ENCODE peak calls at places on chromosomes 3 and 15, in seven cellular contexts. A is tibial artery, G is heart left ventricle, B is fibroblast of lung, P is pancreas, C is body of pancreas, D is adrenal gland. J is an unnamed sample. For H3K36me3 and H3K4me1, the result is how much of the 10 kb centered on the place peaks cover.

GRCh38 chr3:158552124-158552523 is 18.9 kb upstream of the MLF1 start:
- DNase-seq in G (no peak), C (no peak), P (no peak), B (no peak), D (no peak), A (no peak), J (no peak)

GRCh38 chr3:114619771-114620170 is 325.9 kb downstream of the TIGIT start:
- DNase-seq in C (no peak), B (no peak), A (no peak), P (no peak), G (no peak), D (no peak), J (no peak)

GRCh38 chr3:197320582-197320981 is 22.2 kb upstream of the DLG1 start:
- DNase-seq in C (no peak), D (no peak), B (no peak), P (no peak), G (no peak), A (no peak), J (no peak)

GRCh38 chr3:190003730-190004129 is 117.0 kb downstream of the P3H2 start:
- DNase-seq in B (peak), D (peak), C (no peak), P (no peak), A (no peak), G (no peak), J (no peak)

GRCh38 chr15:84773716-84774115 is 25.3 kb downstream of the ZNF592 start:
- DNase-seq in G (no peak), D (no peak), B (no peak), A (no peak), P (no peak), C (no peak), J (no peak)

GRCh38 chr3:53162672-53163458 is 1.9 kb downstream of the PRKCD start:
- DNase-seq in B (no peak), G (no peak), P (no peak), C (peak), A (no peak), D (no peak), J (no peak)

GRCh38 chr3:71302604-71303003 is 280.9 kb downstream of the FOXP1 start:
- DNase-seq in P (no peak), A (no peak), D (no peak), G (no peak), C (no peak), B (no peak), J (no peak)

GRCh38 chr3:31853580-31853979 is 127.5 kb downstream of the OSBPL10 start:
- DNase-seq in G (no peak), A (no peak), C (no peak), D (no peak), P (no peak), B (no peak), J (no peak)

GRCh38 chr3:38117163-38117716 is 19.7 kb downstream of the ACAA1 start:
- DNase-seq in C (peak), G (peak), D (peak), P (no peak), B (no peak), A (peak), J (peak)

GRCh38 chr3:77171026-77171425 is 131.1 kb downstream of the ROBO2 start:
- DNase-seq in B (no peak), P (no peak), C (no peak), D (no peak), G (no peak), A (no peak), J (no peak)

GRCh38 chr3:89697321-89697916 is 590.0 kb downstream of the EPHA3 start:
- DNase-seq in P (no peak), B (no peak), D (no peak), C (no peak), A (no peak), G (no peak), J (no peak)

GRCh38 chr3:195284842-195285241 is 13.9 kb upstream of the XXYLT1 start:
- DNase-seq in A (no peak), D (no peak), P (no peak), B (no peak), C (no peak), G (no peak), J (no peak)

GRCh38 chr3:97827741-97828471 is 6.1 kb downstream of the CRYBG3 start:
- DNase-seq in B (peak), D (no peak), P (no peak), G (no peak), A (no peak), C (no peak), J (no peak)

GRCh38 chr3:116020495-116020894 is 397.2 kb downstream of the GAP43 start:
- DNase-seq in C (no peak), D (no peak), A (no peak), B (peak), G (no peak), P (no peak), J (no peak)

GRCh38 chr3:13296662-13297061 is 123.5 kb downstream of the NUP210 start:
- DNase-seq in B (no peak), D (no peak), G (no peak), C (no peak), P (no peak), A (peak), J (peak)

GRCh38 chr15:31339558-31339895 is 12.9 kb downstream of the KLF13 start:
- DNase-seq in C (peak), D (no peak), B (no peak), G (no peak), A (no peak), P (no peak), J (no peak)

GRCh38 chr3:109268181-109268580 is 48.1 kb downstream of the DPPA2 start:
- DNase-seq in A (no peak), P (no peak), D (no peak), G (no peak), C (no peak), B (peak), J (no peak)

GRCh38 chr3:194373028-194373427 is 3.5 kb upstream of the LRRC15 start:
- DNase-seq in D (no peak), A (no peak), G (no peak), P (no peak), B (no peak), C (no peak), J (no peak)

GRCh38 chr15:85024509-85025336 is 43.1 kb downstream of the PDE8A start:
- DNase-seq in B (peak), D (peak), P (no peak), G (no peak), C (no peak), A (no peak), J (no peak)

GRCh38 chr3:17941766-17942165 is 199.3 kb upstream of the TBC1D5 start:
- DNase-seq in G (no peak), D (no peak), A (no peak), P (no peak), B (peak), C (no peak), J (no peak)

GRCh38 chr3:148464246-148464645 is 233.5 kb upstream of the AGTR1 start:
- DNase-seq in C (no peak), A (no peak), D (no peak), G (no peak), B (peak), P (no peak), J (no peak)

GRCh38 chr3:71384393-71384792 is 199.1 kb downstream of the FOXP1 start:
- DNase-seq in C (no peak), P (no peak), B (peak), G (no peak), A (no peak), D (no peak), J (no peak)

GRCh38 chr3:177150970-177151627 is 46.2 kb downstream of the TBL1XR1 start:
- DNase-seq in G (no peak), C (no peak), B (peak), A (no peak), D (no peak), P (no peak), J (no peak)

GRCh38 chr3:94173667-94174434 is 111.0 kb downstream of the NSUN3 start:
- DNase-seq in C (no peak), P (no peak), G (no peak), D (no peak), B (peak), A (no peak), J (no peak)

GRCh38 chr15:56049577-56049976 is 56.2 kb upstream of the NEDD4 start:
- DNase-seq in C (no peak), D (no peak), P (no peak), B (no peak), G (no peak), A (no peak), J (no peak)

GRCh38 chr3:196179380-196180308 is 31.6 kb downstream of the ZDHHC19 start:
- DNase-seq in C (no peak), G (no peak), A (no peak), D (no peak), P (no peak), B (peak), J (peak)

GRCh38 chr15:41981373-41982132 is 9.2 kb upstream of the EHD4 start:
- DNase-seq in D (no peak), B (no peak), A (peak), P (no peak), C (no peak), G (no peak), J (peak)

GRCh38 chr3:100810671-100811070 is 101.4 kb downstream of the TFG start:
- DNase-seq in P (no peak), D (no peak), A (no peak), B (peak), C (no peak), G (no peak), J (no peak)

GRCh38 chr3:60756636-60757035 is 494.6 kb downstream of the FHIT start:
- DNase-seq in C (no peak), A (no peak), D (no peak), B (peak), G (no peak), P (no peak), J (no peak)

GRCh38 chr3:48402281-48402732 is 27.6 kb downstream of the PLXNB1 start:
- DNase-seq in P (peak), G (peak), A (peak), C (peak), D (peak), B (peak), J (peak)

GRCh38 chr3:167983583-167983982 is 112.1 kb downstream of the GOLIM4 start:
- DNase-seq in C (no peak), P (no peak), A (no peak), B (no peak), D (no peak), G (no peak), J (no peak)

GRCh38 chr3:150094150-150094932 is 123.6 kb upstream of the PFN2 start:
- DNase-seq in B (peak), A (no peak), P (no peak), C (no peak), G (no peak), D (no peak), J (peak)

GRCh38 chr3:14222457-14222856 is 43.8 kb downstream of the LSM3 start:
- DNase-seq in P (no peak), C (no peak), G (no peak), A (no peak), D (no peak), B (no peak), J (no peak)

GRCh38 chr15:69600556-69601085 is 148.0 kb downstream of the RPLP1 start:
- DNase-seq in G (no peak), C (peak), A (no peak), B (no peak), P (no peak), D (no peak), J (no peak)

GRCh38 chr15:76177491-76178040 is 117.8 kb downstream of the TMEM266 start:
- DNase-seq in P (no peak), C (no peak), A (peak), G (peak), D (peak), B (peak), J (peak)

GRCh38 chr3:35639251-35640185 is at the start of gene ARPP21:
- DNase-seq in G (peak), B (no peak), D (no peak), P (no peak), A (no peak), C (peak), J (peak)

GRCh38 chr15:101296418-101297405 is 1.7 kb upstream of the SNRPA1 start:
- DNase-seq in P (no peak), A (no peak), C (no peak), G (no peak), D (no peak), B (no peak), J (no peak)

GRCh38 chr15:55741592-55742497 is 1.1 kb downstream of the PRTG start:
- DNase-seq in D (peak), G (peak), C (no peak), P (no peak), B (no peak), A (no peak), J (peak)

DNA sequence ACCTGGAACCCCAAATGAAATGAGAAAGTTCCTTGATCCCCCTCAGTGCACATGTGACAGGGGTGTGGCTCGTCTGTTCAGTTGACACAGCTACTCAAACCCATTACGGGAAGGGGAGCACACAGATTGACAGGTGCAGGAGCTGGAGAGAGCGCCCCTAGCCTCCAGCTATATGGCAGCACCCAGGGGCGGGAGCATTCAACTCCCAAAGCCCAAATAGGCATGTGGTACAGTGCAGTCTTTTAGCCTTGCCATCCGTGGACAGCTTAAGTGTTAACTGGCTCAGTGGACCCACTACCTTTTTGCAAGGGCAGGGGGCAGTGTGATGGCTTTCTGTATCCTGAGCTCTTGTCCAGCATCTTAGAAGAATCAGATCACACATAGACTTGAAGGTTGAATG is 1374.2 kb upstream of the ALCAM start:
- DNase-seq in C (no peak), D (no peak), G (no peak), A (no peak), P (no peak), B (no peak), J (no peak)
- TF ChIP-seq CTCF in C (no peak), D (no peak), G (no peak), A (no peak), P (no peak), B (no peak), J (no peak)

GRCh38 chr3:8540456-8540855 is 38.8 kb downstream of the LMCD1 start:
- DNase-seq in C (no peak), G (no peak), P (no peak), B (no peak), D (no peak), A (no peak), J (no peak)
- H3K36me3 ChIP-seq in C (under half), G (half or more), P (under half), B (under half), D (under half), A (half or more), J (half or more)

GRCh38 chr3:156586905-156587766 is 32.2 kb upstream of the SSR3 start:
- DNase-seq in C (no peak), G (no peak), D (no peak), A (no peak), P (no peak), B (no peak), J (no peak)
- H3K4me1 ChIP-seq in C (under half), G (under half), D (under half), A (under half), P (under half), B (under half), J (under half)

GRCh38 chr3:120137548-120137947 is 43.3 kb upstream of the GSK3B start:
- DNase-seq in B (no peak), D (no peak), P (no peak), C (no peak), A (no peak), G (no peak), J (no peak)
- TF ChIP-seq CTCF in B (no peak), D (no peak), P (no peak), C (no peak), A (no peak), G (no peak), J (peak)

GRCh38 chr3:172046268-172046915 is 7.0 kb downstream of the FNDC3B start:
- DNase-seq in B (peak), D (no peak), P (no peak), C (no peak), G (no peak), A (no peak), J (no peak)

GRCh38 chr3:172043233-172043632 is 3.9 kb downstream of the FNDC3B start:
- DNase-seq in D (no peak), G (no peak), P (no peak), C (no peak), A (no peak), B (no peak), J (no peak)

GRCh38 chr3:172043766-172044165 is 4.4 kb downstream of the FNDC3B start:
- DNase-seq in G (no peak), D (no peak), C (no peak), A (no peak), P (no peak), B (no peak), J (no peak)

GRCh38 chr3:172047567-172048115 is 8.3 kb downstream of the FNDC3B start:
- DNase-seq in B (no peak), D (no peak), A (no peak), G (no peak), P (no peak), C (no peak), J (no peak)

DNA sequence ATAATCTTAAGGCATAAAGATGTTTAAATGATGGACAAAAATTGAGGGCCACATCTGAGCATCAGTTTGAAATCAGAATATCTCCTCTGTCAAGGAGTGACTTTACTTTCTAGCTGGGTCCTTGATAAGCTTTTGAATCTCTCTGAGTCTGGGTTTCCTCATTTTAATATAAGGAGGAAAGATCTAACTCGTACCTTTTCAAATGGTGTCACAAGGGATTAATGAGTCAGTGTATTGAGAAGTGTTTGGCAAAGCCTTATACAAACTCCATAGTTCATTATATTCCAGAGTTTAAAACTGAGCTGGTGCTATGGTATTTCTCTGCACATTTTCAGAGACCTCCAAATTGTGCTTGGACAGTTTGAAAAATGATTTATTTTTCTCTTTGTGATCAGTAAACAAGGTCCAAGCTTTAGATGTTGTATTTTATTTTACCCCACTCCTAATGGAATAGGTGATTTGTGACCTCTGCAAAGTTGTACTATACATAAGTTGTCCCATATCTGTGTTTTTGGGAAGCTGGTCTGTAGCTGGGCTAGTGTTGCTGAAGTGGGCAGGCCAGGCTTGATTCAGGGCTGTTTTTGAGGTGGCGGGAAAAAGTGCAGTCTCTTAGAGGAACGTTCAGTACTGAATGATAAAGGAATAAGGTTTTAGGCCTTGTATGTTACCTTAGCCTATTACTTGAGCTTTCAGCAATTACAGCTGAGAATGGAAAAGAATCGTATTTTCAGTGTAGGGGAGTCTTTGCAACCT is 5.6 kb downstream of the FNDC3B start:
- DNase-seq in D (no peak), P (no peak), C (no peak), B (no peak), A (no peak), G (no peak), J (no peak)
- H3K36me3 ChIP-seq in D (under half), P (under half), C (under half), B (under half), A (under half), G (under half), J (under half)